ENCODE peak calls at places on chromosomes 16 and 17, in five cellular contexts. Z is HEK293T, D is H1, N is HepG2, O is GM12878. M is an unnamed sample.
A peak's percentile ranks its signal among the peaks of the same experiment; 100 is the strongest.

GRCh38 chr17:58321571-58322525 is 6.7 kb downstream of the TSPOAP1 start:
- DNase-seq in D (no peak), O (no peak), N (no peak), Z (no peak), M (no peak)

GRCh38 chr17:6623941-6624340 is 16.6 kb downstream of the KIAA0753 start:
- DNase-seq in D (no peak), O (no peak), Z (no peak), N (no peak), M (no peak)

GRCh38 chr16:23827245-23827543 is 8.6 kb upstream of the PRKCB start:
- DNase-seq in D (no peak), N (no peak), Z (no peak), O (no peak), M (no peak)

GRCh38 chr16:54425681-54426549 is 139.3 kb upstream of the IRX3 start:
- DNase-seq in D (no peak), O (no peak), N (no peak), Z (no peak), M (no peak)

GRCh38 chr17:77894126-77894956 is 64.2 kb upstream of the TNRC6C start:
- DNase-seq in Z (no peak), N (no peak), O (no peak), D (no peak), M (no peak)

GRCh38 chr16:4556580-4556979 is 440 bp downstream of the C16orf96 start:
- DNase-seq in O (no peak), D (no peak), N (no peak), Z (no peak), M (no peak)

GRCh38 chr16:63617990-63618763 is 1503.7 kb downstream of the CDH11 start:
- DNase-seq in D (no peak), Z (no peak), N (no peak), O (no peak), M (no peak)

GRCh38 chr16:6672507-6672906 is 660.1 kb upstream of the RBFOX1 start:
- DNase-seq in O (no peak), D (no peak), N (no peak), Z (no peak), M (no peak)

GRCh38 chr16:22635801-22636200 is 125.1 kb downstream of the NPIPB5 start:
- DNase-seq in D (no peak), O (no peak), N (no peak), Z (no peak), M (peak; percentile 38)

GRCh38 chr17:54426287-54426886 is 474.3 kb upstream of the TOM1L1 start:
- DNase-seq in D (no peak), Z (no peak), N (peak; percentile 7), O (no peak), M (peak; percentile 2)
- TF ChIP-seq SUZ12 in D (no peak), Z (no peak), N (no peak), O (no peak), M (no peak)

GRCh38 chr16:84741351-84741791 is 41.6 kb downstream of the USP10 start:
- DNase-seq in Z (no peak), D (no peak), O (no peak), N (no peak), M (no peak)
- TF ChIP-seq SUZ12 in Z (no peak), D (no peak), O (no peak), N (no peak), M (no peak)

GRCh38 chr16:185691-186090 is 5.4 kb downstream of the HBQ1 start:
- DNase-seq in Z (no peak), O (no peak), D (no peak), N (no peak), M (no peak)
- TF ChIP-seq SUZ12 in Z (no peak), O (no peak), D (no peak), N (no peak), M (no peak)

GRCh38 chr16:68760671-68761275 is 23.7 kb downstream of the CDH1 start:
- DNase-seq in Z (no peak), D (no peak), N (peak; percentile 87), O (peak; percentile 95), M (no peak)
- TF ChIP-seq SUZ12 in Z (no peak), D (no peak), N (no peak), O (no peak), M (no peak)

GRCh38 chr17:45116434-45117016 is 15.8 kb downstream of the PLCD3 start:
- DNase-seq in Z (no peak), D (no peak), N (no peak), O (no peak), M (no peak)

GRCh38 chr17:45114117-45114932 is 18.0 kb downstream of the PLCD3 start:
- DNase-seq in D (no peak), Z (no peak), N (no peak), O (no peak), M (no peak)

GRCh38 chr17:45115015-45115625 is 17.2 kb downstream of the PLCD3 start:
- DNase-seq in N (no peak), O (no peak), Z (no peak), D (no peak), M (no peak)

GRCh38 chr17:45117283-45117682 is 15.0 kb downstream of the PLCD3 start:
- DNase-seq in O (no peak), Z (no peak), D (no peak), N (no peak), M (no peak)

DNA sequence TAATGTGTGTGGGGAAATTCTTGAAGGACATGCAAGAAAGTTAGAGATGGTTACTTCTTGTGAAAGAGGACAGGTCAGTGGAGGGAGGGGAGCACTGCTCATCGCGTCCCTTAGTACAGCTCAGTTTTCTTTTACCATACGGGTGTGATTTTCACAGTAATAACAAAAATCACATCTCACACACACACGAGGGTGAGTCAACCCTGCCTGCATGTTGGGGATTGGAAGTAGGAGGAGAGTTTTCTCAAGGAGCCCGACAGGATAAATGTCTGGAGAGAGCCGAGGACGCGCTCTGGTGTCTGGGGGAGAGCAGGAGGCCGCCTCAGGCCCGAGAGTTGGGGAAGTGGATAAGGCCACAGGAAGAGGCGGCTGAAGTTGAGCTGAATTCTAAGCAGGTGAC is 16.4 kb downstream of the PLCD3 start:
- DNase-seq in Z (no peak), O (no peak), N (no peak), D (no peak), M (no peak)
- TF ChIP-seq SUZ12 in Z (no peak), O (no peak), N (no peak), D (no peak), M (no peak)

GRCh38 chr16:74667215-74667765 is 613 bp upstream of the RFWD3 start:
- DNase-seq in N (peak; percentile 41), O (no peak), Z (no peak), D (no peak), M (no peak)
- TF ChIP-seq SUZ12 in N (no peak), O (no peak), Z (no peak), D (no peak), M (no peak)

DNA sequence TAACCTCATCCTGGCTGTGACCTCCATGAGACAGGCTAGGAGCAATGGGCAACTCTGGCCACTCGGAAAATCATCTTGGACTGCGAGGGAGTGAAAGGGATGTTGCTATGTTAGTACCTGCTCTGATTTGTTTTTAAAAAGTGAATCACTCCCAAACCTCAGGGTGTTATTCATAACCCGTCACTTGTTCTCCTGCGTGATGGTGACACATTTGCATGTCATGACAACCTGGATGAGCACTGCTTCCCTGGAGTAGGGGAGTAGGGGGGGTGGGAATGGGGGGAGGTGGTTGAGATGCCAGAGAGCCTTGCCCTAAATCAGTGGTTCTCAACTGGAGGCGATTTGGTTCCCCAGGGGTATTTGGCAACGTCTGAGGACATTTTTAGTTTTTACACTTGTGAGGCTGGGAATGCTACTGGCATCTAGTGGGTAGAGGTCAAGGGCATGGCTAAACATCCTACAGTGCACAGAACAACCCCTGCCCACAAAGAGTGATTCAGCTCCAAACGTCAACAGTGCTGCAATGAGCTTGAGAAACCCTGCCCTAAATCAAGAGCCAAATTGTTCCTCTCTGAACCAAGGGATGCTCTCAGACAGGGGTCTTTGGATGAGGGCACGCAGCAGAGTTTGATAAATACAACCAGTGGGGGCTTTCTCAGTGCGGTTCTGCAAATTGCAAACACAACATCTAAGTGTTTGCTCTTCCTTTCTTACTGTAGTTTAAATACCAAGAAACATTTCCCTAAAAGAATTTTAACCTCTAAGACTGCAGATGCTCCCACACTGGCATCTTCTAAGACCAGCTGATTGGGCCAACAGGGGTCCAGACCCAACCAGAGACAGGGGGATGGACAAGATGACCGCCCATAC is 241.9 kb downstream of the SOX9 start:
- DNase-seq in N (peak; percentile 85), D (no peak), O (no peak), Z (no peak), M (no peak)
- TF ChIP-seq SUZ12 in N (no peak), D (no peak), O (no peak), Z (no peak), M (no peak)

DNA sequence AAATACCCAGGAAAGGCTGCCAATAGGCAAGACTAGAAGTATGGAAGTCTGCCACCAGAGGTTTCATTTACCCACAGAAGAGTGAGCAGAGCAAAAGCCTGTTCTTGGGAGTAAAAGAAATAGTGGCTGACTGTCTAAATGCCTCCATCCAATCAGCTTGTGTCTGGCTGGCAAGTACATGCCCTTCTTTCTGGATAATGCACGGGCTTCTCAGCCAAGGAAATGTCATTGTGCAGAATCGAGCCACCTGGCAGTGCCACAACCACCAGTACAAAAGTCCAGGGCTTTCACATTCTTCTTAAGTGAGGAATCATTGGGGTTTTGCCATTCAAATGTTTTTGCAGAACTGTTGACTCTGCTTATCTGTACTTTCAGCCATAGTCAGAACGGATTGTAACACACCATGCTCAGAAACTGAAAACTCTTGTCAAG is 10.1 kb upstream of the ERCC4 start:
- DNase-seq in N (peak; percentile 92), D (no peak), Z (no peak), O (no peak), M (no peak)
- TF ChIP-seq SUZ12 in N (no peak), D (no peak), Z (no peak), O (no peak), M (no peak)